ENCODE peak calls at places on chromosomes 3 and 15, in eight cellular contexts. K is thoracic aorta; F is AG04450; Y is CD4-positive, alpha-beta T cell; V is cardiac muscle cell; X is lower lobe of right lung; D is K562; Q is esophagus squamous epithelium. T is an unnamed sample.

GRCh38 chr15:90620379-90621134 is 90.8 kb downstream of the CRTC3 start:
- DNase-seq in X (peak), Q (no peak), D (peak), V (no peak), K (no peak), F (no peak), Y (no peak), T (no peak)

GRCh38 chr3:115518100-115518852 is 105.0 kb upstream of the GAP43 start:
- DNase-seq in V (peak), F (peak), K (peak), D (no peak), Q (no peak), X (no peak), Y (no peak), T (peak)

GRCh38 chr3:16601539-16602005 is 3.7 kb downstream of the DAZL start:
- DNase-seq in V (no peak), D (no peak), F (no peak), X (no peak), Y (no peak), K (no peak), Q (no peak), T (no peak)

GRCh38 chr15:99708563-99708962 is 24.7 kb downstream of the LYSMD4 start:
- DNase-seq in K (peak), Q (no peak), X (peak), Y (no peak), D (peak), V (no peak), F (peak), T (peak)

GRCh38 chr15:88613074-88613944 is 7.8 kb upstream of the AEN start:
- DNase-seq in Y (no peak), D (no peak), Q (no peak), V (peak), F (no peak), K (no peak), X (no peak), T (no peak)

GRCh38 chr15:57542505-57542817 is 49.2 kb upstream of the MYZAP start:
- DNase-seq in V (no peak), D (no peak), Q (no peak), K (no peak), Y (no peak), X (no peak), F (no peak), T (no peak)

GRCh38 chr3:29011441-29011840 is 269.4 kb upstream of the RBMS3 start:
- DNase-seq in D (no peak), K (no peak), Q (no peak), Y (no peak), V (no peak), X (no peak), F (no peak), T (no peak)

GRCh38 chr3:14494973-14495300 is 45.2 kb downstream of the GRIP2 start:
- DNase-seq in D (no peak), V (no peak), X (no peak), F (no peak), K (no peak), Y (no peak), Q (no peak), T (no peak)

GRCh38 chr15:79010278-79010677 is 65.4 kb upstream of the CTSH start:
- DNase-seq in Q (no peak), D (no peak), K (no peak), F (no peak), V (no peak), X (no peak), Y (no peak), T (no peak)

GRCh38 chr3:22360977-22361376 is 610.0 kb upstream of the ZNF385D start:
- DNase-seq in V (no peak), K (no peak), F (no peak), D (no peak), Q (no peak), X (no peak), Y (no peak), T (no peak)

GRCh38 chr15:51192560-51193280 is 98.0 kb upstream of the TNFAIP8L3 start:
- DNase-seq in V (peak), Q (peak), Y (peak), D (peak), F (peak), X (peak), K (peak), T (peak)

GRCh38 chr3:71601811-71602210 is 18.3 kb upstream of the FOXP1 start:
- DNase-seq in V (no peak), X (no peak), K (no peak), F (no peak), Q (no peak), Y (no peak), D (no peak), T (no peak)

GRCh38 chr3:86702381-86702958 is 288.5 kb downstream of the VGLL3 start:
- DNase-seq in V (peak), Y (no peak), X (no peak), Q (no peak), D (peak), K (no peak), F (no peak), T (no peak)

GRCh38 chr3:179289295-179289694 is 33.5 kb upstream of the ZNF639 start:
- DNase-seq in F (no peak), K (no peak), Q (no peak), X (no peak), Y (no peak), V (no peak), D (no peak), T (no peak)

GRCh38 chr15:58438956-58439355 is 7.2 kb downstream of the LIPC start:
- DNase-seq in D (peak), Q (no peak), F (peak), V (peak), K (no peak), Y (no peak), X (no peak), T (no peak)

GRCh38 chr3:69869643-69870042 is 129.9 kb upstream of the SAMMSON start:
- DNase-seq in D (peak), Q (no peak), Y (no peak), K (no peak), V (no peak), F (peak), X (no peak), T (no peak)

GRCh38 chr3:67318162-67318561 is 320.1 kb downstream of the KBTBD8 start:
- DNase-seq in D (no peak), F (no peak), Q (no peak), K (no peak), X (no peak), Y (no peak), V (no peak), T (no peak)

GRCh38 chr15:64681424-64682024 is 93.9 kb downstream of the RBPMS2 start:
- DNase-seq in F (no peak), K (no peak), V (peak), Q (no peak), D (peak), Y (no peak), X (no peak), T (no peak)

GRCh38 chr15:64749999-64750657 is 25.3 kb downstream of the RBPMS2 start:
- DNase-seq in K (no peak), D (peak), Q (no peak), Y (no peak), V (peak), X (no peak), F (no peak), T (no peak)

GRCh38 chr3:186783070-186783730 is at the start of gene EIF4A2:
- DNase-seq in Y (peak), Q (peak), X (peak), V (peak), F (peak), D (peak), K (peak), T (peak)

GRCh38 chr15:100869151-100869999 is 10.3 kb upstream of the ALDH1A3 start:
- DNase-seq in F (no peak), X (no peak), Q (no peak), D (peak), K (no peak), Y (no peak), V (no peak), T (no peak)

GRCh38 chr3:129606522-129607390 is at the start of gene PLXND1:
- DNase-seq in X (peak), D (peak), F (no peak), Q (peak), Y (peak), V (peak), K (no peak), T (peak)

GRCh38 chr3:133136114-133137041 is 98.2 kb downstream of the TMEM108 start:
- DNase-seq in Q (no peak), F (no peak), V (no peak), Y (no peak), D (no peak), K (no peak), X (no peak), T (no peak)

GRCh38 chr15:41013698-41014414 is 60.6 kb downstream of the CHAC1 start:
- DNase-seq in K (no peak), X (no peak), Y (no peak), D (no peak), Q (no peak), F (peak), V (no peak), T (no peak)

DNA sequence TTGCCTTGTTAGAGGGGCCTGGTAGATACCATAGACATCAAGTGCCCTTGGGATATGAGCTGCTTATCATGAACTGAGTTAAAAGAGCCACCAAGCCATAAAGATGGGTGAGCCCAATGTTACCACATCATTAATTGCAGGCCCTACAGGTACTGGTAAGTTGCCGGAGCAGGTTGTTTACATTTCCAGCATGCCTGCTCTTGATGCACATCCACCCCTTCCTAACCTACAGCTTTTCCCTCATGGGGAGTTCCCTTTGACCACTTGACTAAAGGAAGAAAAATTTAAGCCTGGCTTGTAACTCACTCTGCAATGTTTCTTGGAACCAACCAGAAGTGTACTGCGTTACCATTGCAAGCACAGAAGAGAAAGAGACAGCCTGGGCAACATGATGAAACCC is 24.7 kb upstream of the ULK4 start:
- DNase-seq in D (no peak), Q (no peak), X (no peak), F (no peak), V (no peak), K (no peak), Y (no peak), T (no peak)
- H3K27ac ChIP-seq in D (no peak), Q (no peak), X (no peak), F (no peak), V (no peak), K (no peak), Y (no peak), T (no peak)

GRCh38 chr3:55818485-55818884 is 331.4 kb upstream of the WNT5A start:
- DNase-seq in V (peak), Y (no peak), K (no peak), F (no peak), D (no peak), X (no peak), Q (no peak), T (no peak)

GRCh38 chr3:55813268-55814097 is 326.4 kb upstream of the WNT5A start:
- DNase-seq in X (no peak), Q (no peak), V (no peak), Y (no peak), D (no peak), F (no peak), K (no peak), T (no peak)

GRCh38 chr3:55815262-55815661 is 328.2 kb upstream of the WNT5A start:
- DNase-seq in F (no peak), V (no peak), D (no peak), Y (no peak), K (no peak), Q (no peak), X (no peak), T (no peak)

GRCh38 chr3:55819005-55819404 is 331.9 kb upstream of the WNT5A start:
- DNase-seq in X (no peak), K (no peak), F (no peak), Y (no peak), D (no peak), V (no peak), Q (no peak), T (no peak)

DNA sequence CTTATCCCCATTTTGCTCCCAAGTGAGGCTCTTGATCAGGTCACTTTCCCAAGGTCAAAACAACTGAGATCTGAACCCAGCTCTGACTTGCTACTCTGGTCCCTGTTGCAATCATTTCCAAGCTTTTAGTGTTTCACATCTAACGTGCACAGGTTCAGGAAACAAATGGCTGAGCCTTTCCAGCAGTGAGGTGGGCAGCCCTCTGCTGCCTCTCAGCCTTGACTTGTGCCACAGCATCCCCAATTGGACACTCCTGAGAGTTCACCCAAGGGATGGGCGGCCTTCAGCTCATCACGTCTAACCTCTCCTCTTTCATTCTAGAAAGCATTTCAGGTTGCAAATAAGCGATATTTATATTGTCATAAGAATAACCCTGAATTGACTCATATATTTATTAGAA is 330.1 kb upstream of the WNT5A start:
- DNase-seq in X (no peak), F (no peak), V (peak), D (no peak), Q (no peak), Y (no peak), K (no peak), T (no peak)
- TF ChIP-seq CTCF in X (no peak), F (no peak), V (no peak), D (no peak), Q (no peak), Y (no peak), K (no peak), T (no peak)

DNA sequence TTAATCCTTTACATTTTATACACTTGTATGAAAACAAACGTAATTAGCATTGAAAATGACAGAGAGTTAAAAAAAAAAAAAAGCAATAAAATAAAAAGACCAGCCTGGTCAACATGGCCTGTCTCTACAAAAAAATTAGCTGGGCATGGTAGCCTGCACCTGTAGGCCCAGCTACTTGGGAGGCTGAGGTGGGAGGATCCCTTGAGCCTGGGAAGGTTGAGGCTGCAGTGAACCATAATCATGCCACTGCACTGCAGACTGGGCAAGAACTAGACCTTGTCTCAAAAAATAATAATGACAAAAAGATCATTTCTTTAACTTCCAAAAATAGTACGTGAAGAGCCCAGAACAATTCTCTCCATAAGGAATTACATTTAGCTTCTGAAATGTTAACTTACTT is 1.9 kb downstream of the SSR3 start:
- DNase-seq in D (no peak), Y (no peak), X (no peak), F (no peak), K (no peak), V (no peak), Q (no peak), T (no peak)
- H3K27ac ChIP-seq in D (no peak), Y (no peak), X (no peak), F (no peak), K (no peak), V (no peak), Q (no peak), T (no peak)

DNA sequence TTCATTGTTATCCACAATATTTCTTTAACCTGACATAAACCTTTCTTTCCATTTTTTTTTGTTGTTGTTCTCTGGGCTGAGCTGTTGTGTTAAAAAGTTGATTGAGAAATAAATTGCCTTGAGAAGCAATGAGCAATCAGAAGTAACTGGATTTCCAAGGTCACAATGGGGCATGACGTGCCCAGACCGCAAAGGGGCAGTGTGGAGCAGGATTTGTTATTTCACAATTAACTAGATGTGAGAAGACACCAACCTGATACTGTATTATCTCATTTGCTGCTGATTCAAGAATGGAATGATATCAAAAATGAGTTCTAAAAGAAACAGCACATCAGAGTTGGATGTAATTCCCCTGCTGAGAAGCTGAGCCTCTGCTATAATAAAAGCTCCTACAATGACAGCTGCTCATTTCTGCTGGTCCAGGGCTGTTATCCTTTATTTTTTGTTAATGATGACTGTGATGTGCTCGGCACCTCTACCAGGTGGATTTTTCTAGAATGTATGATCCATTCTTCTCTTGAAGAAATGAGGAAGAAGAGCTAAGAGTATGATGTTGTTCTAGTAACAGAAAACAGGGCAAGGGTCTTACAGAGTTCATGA is 28.1 kb downstream of the CPNE4 start:
- DNase-seq in V (peak), Q (no peak), Y (no peak), K (no peak), F (no peak), X (peak), D (peak), T (no peak)
- TF ChIP-seq CTCF in V (peak), Q (no peak), Y (no peak), K (no peak), F (peak), X (peak), D (peak), T (no peak)

GRCh38 chr3:65128346-65128745 is 440.5 kb upstream of the ADAMTS9 start:
- DNase-seq in Y (no peak), F (no peak), X (no peak), D (no peak), K (no peak), V (no peak), Q (no peak), T (no peak)
- H3K27ac ChIP-seq in Y (no peak), F (no peak), X (no peak), D (no peak), K (no peak), V (no peak), Q (no peak), T (no peak)

T was measured in left lung.